ENCODE peak calls at places on chromosomes 6 and 20, in ten cellular contexts. N is thyroid gland, Q is esophagus muscularis mucosa, X is A549, J is tibial nerve, M is K562, E is right lobe of liver, Y is body of pancreas, K is IMR-90, I is prostate gland. A is an unnamed sample.

GRCh38 chr6:108650781-108651180 is 90.1 kb downstream of the FOXO3 start:
- DNase-seq in N (no peak), Q (no peak), X (no peak), J (no peak), M (no peak), E (no peak), Y (no peak), K (peak), I (no peak), A (no peak)

GRCh38 chr20:44134897-44135810 is 51.8 kb downstream of the JPH2 start:
- DNase-seq in N (no peak), Q (no peak), X (no peak), J (no peak), M (no peak), E (no peak), Y (no peak), K (no peak), I (no peak), A (no peak)

GRCh38 chr6:54835176-54835575 is 11.4 kb upstream of the FAM83B start:
- DNase-seq in N (no peak), Q (no peak), X (no peak), J (no peak), M (no peak), E (no peak), Y (no peak), K (no peak), I (no peak), A (no peak)

GRCh38 chr6:23173231-23173630 is 603.9 kb downstream of the HDGFL1 start:
- DNase-seq in N (no peak), Q (no peak), X (no peak), J (no peak), M (no peak), E (no peak), Y (no peak), K (peak), I (no peak), A (no peak)

GRCh38 chr20:61763740-61764400 is 301.8 kb downstream of the TAF4 start:
- DNase-seq in N (no peak), Q (no peak), X (no peak), J (no peak), M (no peak), E (no peak), Y (no peak), K (no peak), I (no peak), A (no peak)

GRCh38 chr20:36720510-36720909 is 25.4 kb downstream of the NDRG3 start:
- DNase-seq in N (no peak), Q (no peak), X (no peak), J (no peak), M (no peak), E (no peak), Y (no peak), K (peak), I (no peak), A (no peak)

GRCh38 chr6:163132050-163132750 is 282.3 kb upstream of the QKI start:
- DNase-seq in N (no peak), Q (no peak), X (no peak), J (no peak), M (no peak), E (no peak), Y (no peak), K (no peak), I (no peak), A (no peak)

GRCh38 chr6:98724537-98724936 is 109.8 kb upstream of the POU3F2 start:
- DNase-seq in N (no peak), Q (no peak), X (no peak), J (no peak), M (no peak), E (no peak), Y (no peak), K (no peak), I (no peak), A (no peak)

GRCh38 chr6:37104935-37105781 is 64.8 kb upstream of the PIM1 start:
- DNase-seq in N (no peak), Q (no peak), X (no peak), J (no peak), M (no peak), E (no peak), Y (no peak), K (no peak), I (no peak), A (no peak)

GRCh38 chr6:29977425-29977727 is 35.0 kb downstream of the HLA-A start:
- DNase-seq in N (no peak), Q (no peak), X (no peak), J (no peak), M (no peak), E (no peak), Y (no peak), K (no peak), I (no peak), A (no peak)

GRCh38 chr6:45388328-45388727 is 10.6 kb upstream of the SUPT3H start:
- DNase-seq in N (no peak), Q (no peak), X (no peak), J (no peak), M (no peak), E (no peak), Y (no peak), K (peak), I (no peak), A (no peak)

GRCh38 chr20:56851552-56851951 is 222.4 kb downstream of the TFAP2C start:
- DNase-seq in N (no peak), Q (no peak), X (no peak), J (no peak), M (no peak), E (no peak), Y (no peak), K (no peak), I (no peak), A (no peak)

GRCh38 chr20:58580493-58580835 is 65.3 kb upstream of the APCDD1L start:
- DNase-seq in N (no peak), Q (no peak), X (no peak), J (no peak), M (no peak), E (no peak), Y (no peak), K (no peak), I (no peak), A (no peak)

GRCh38 chr6:16472349-16473069 is 234.1 kb downstream of the GMPR start:
- DNase-seq in N (no peak), Q (no peak), X (no peak), J (no peak), M (no peak), E (no peak), Y (no peak), K (peak), I (no peak), A (no peak)

GRCh38 chr20:37839432-37839827 is 63.5 kb upstream of the VSTM2L start:
- DNase-seq in N (no peak), Q (no peak), X (no peak), J (no peak), M (no peak), E (no peak), Y (no peak), K (no peak), I (no peak), A (no peak)

GRCh38 chr6:144418969-144419545 is 133.9 kb downstream of the UTRN start:
- DNase-seq in N (no peak), Q (no peak), X (no peak), J (no peak), M (no peak), E (no peak), Y (no peak), K (no peak), I (no peak), A (no peak)

GRCh38 chr6:87378947-87379346 is 28.8 kb upstream of the CFAP206 start:
- DNase-seq in N (no peak), Q (no peak), X (no peak), J (no peak), M (no peak), E (no peak), Y (no peak), K (no peak), I (no peak), A (no peak)

GRCh38 chr6:80969439-80969838 is 783.0 kb downstream of the TENT5A start:
- DNase-seq in N (no peak), Q (no peak), X (no peak), J (no peak), M (no peak), E (no peak), Y (no peak), K (peak), I (no peak), A (no peak)

GRCh38 chr6:65979120-65979519 is 272.1 kb upstream of the EYS start:
- DNase-seq in N (no peak), Q (no peak), X (no peak), J (no peak), M (no peak), E (no peak), Y (no peak), K (no peak), I (no peak), A (no peak)

GRCh38 chr6:161254126-161254753 is 19.6 kb downstream of the AGPAT4 start:
- DNase-seq in N (no peak), Q (no peak), X (no peak), J (no peak), M (no peak), E (no peak), Y (no peak), K (peak), I (no peak), A (no peak)

GRCh38 chr6:22906091-22906549 is 336.8 kb downstream of the HDGFL1 start:
- DNase-seq in N (peak), Q (no peak), X (peak), J (no peak), M (no peak), E (no peak), Y (no peak), K (no peak), I (no peak), A (no peak)

GRCh38 chr20:58131581-58132142 is 96.8 kb downstream of the ANKRD60 start:
- DNase-seq in N (no peak), Q (peak), X (peak), J (no peak), M (no peak), E (no peak), Y (no peak), K (peak), I (no peak), A (no peak)

GRCh38 chr6:125558451-125558850 is 191.0 kb upstream of the HEY2 start:
- DNase-seq in N (no peak), Q (no peak), X (no peak), J (no peak), M (no peak), E (no peak), Y (no peak), K (no peak), I (no peak), A (no peak)

GRCh38 chr6:37636801-37637561 is 60.7 kb downstream of the MDGA1 start:
- DNase-seq in N (no peak), Q (no peak), X (no peak), J (no peak), M (no peak), E (no peak), Y (no peak), K (no peak), I (no peak), A (no peak)

GRCh38 chr6:137973201-137973600 is 106.1 kb downstream of the TNFAIP3 start:
- DNase-seq in N (no peak), Q (no peak), X (no peak), J (no peak), M (no peak), E (no peak), Y (no peak), K (no peak), I (no peak), A (no peak)

GRCh38 chr6:53604623-53605190 is 59.8 kb upstream of the GCLC start:
- DNase-seq in N (no peak), Q (no peak), X (no peak), J (no peak), M (no peak), E (no peak), Y (no peak), K (no peak), I (no peak), A (no peak)

GRCh38 chr20:17626217-17627007 is 55.6 kb downstream of the RRBP1 start:
- DNase-seq in N (no peak), Q (no peak), X (no peak), J (no peak), M (no peak), E (peak), Y (peak), K (no peak), I (no peak), A (no peak)
- TF ChIP-seq POLR2A in N (no peak), Q (no peak), X (no peak), J (no peak), M (no peak), E (no peak), Y (no peak), K (no peak), I (no peak), A (no peak)

DNA sequence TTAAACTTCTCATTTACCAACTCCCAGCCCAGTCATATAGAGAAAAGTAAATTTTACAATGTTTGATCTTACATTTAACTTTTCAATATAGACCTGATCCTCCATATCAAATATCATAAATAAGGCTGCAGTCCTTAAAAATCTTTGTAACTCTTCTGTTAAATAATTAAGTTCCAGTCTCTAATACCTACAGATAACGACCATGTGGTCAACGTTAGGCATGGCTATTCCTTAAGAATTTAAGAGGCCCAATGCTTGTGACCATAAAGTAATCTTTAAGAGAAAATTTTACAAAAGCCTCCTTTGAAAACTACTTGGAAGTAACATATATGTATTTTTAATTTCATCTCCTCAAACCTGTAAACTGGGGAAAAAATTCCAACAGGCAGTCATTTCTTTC is 1.6 kb downstream of the FBXO5 start:
- DNase-seq in N (no peak), Q (no peak), X (no peak), J (no peak), M (no peak), E (no peak), Y (no peak), K (no peak), I (no peak), A (no peak)
- H3K4me3 ChIP-seq in N (no peak), Q (no peak), X (peak), J (no peak), M (peak), E (no peak), Y (no peak), K (peak), I (no peak), A (no peak)

GRCh38 chr20:40958598-40958997 is 70.0 kb upstream of the TOP1 start:
- DNase-seq in N (no peak), Q (peak), X (no peak), J (no peak), M (no peak), E (no peak), Y (no peak), K (no peak), I (no peak), A (no peak)

GRCh38 chr20:40960521-40960956 is 68.1 kb upstream of the TOP1 start:
- DNase-seq in N (no peak), Q (peak), X (no peak), J (no peak), M (no peak), E (no peak), Y (no peak), K (no peak), I (no peak), A (no peak)

GRCh38 chr20:40961176-40961575 is 67.4 kb upstream of the TOP1 start:
- DNase-seq in N (no peak), Q (peak), X (no peak), J (no peak), M (no peak), E (no peak), Y (no peak), K (no peak), I (no peak), A (no peak)

GRCh38 chr20:40960101-40960500 is 68.5 kb upstream of the TOP1 start:
- DNase-seq in N (no peak), Q (peak), X (no peak), J (no peak), M (no peak), E (no peak), Y (no peak), K (no peak), I (no peak), A (no peak)

GRCh38 chr20:40959325-40960092 is 69.1 kb upstream of the TOP1 start:
- DNase-seq in N (no peak), Q (peak), X (no peak), J (no peak), M (no peak), E (no peak), Y (no peak), K (no peak), I (no peak), A (no peak)
- TF ChIP-seq POLR2A in N (no peak), Q (no peak), X (no peak), J (no peak), M (no peak), E (no peak), Y (no peak), K (no peak), I (no peak), A (no peak)

DNA sequence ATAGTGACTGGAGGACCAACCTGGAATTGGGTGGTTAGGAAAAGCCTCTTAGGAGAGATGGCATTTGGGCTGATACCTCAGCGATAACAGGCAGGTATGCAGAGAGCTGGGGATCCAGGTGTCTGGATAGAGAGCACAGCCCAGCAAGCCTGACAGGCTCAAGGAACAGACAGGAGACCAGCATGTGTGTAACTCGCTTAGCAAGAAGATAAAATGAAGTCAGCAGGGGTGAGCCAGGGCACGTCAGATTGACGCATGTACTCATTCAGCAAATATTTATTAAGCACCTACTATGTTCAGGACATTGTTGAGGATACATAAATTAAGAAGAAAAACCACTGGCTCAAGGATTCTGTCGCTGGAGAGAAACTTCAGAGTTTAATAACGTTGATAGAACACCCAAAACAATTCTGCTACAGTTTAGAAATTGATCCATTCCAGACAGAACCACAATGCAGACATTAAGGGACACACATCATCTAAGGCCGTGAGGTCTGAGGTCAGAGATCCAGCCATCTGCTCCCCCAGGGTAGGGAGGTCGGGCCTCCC is 1.1 kb upstream of the DUSP22 start:
- DNase-seq in N (no peak), Q (peak), X (peak), J (no peak), M (no peak), E (no peak), Y (peak), K (no peak), I (no peak), A (no peak)
- H3K4me3 ChIP-seq in N (no peak), Q (peak), X (peak), J (peak), M (peak), E (peak), Y (peak), K (peak), I (peak), A (peak)